ENCODE peak calls at places on chromosome 21, in six cellular contexts. Z is AG08396; C is lower leg skin; O is stimulated activated CD4-positive, alpha-beta T cell treated with anti-CD3 and anti-CD28 coated beads, TNF-alpha, amount 100 ng/mL, for 24 hours; B is fibroblast of pulmonary artery; J is globus pallidus. N is an unnamed sample.

GRCh38 chr21:41615613-41616012 is 107.7 kb upstream of the TMPRSS2 start:
- DNase-seq in B (peak; percentile 97), C (no peak), O (no peak), J (no peak), Z (peak; percentile 87), N (no peak)

GRCh38 chr21:22725436-22725835 is 1727.2 kb downstream of the NCAM2 start:
- DNase-seq in C (no peak), O (no peak), Z (no peak), J (no peak), B (no peak), N (no peak)

GRCh38 chr21:17763286-17764037 is 55.7 kb downstream of the C21orf91 start:
- DNase-seq in J (no peak), C (peak; percentile 75), B (no peak), Z (no peak), O (no peak), N (no peak)

GRCh38 chr21:45259206-45259795 is 28.4 kb downstream of the POFUT2 start:
- DNase-seq in Z (no peak), J (no peak), C (no peak), B (no peak), O (no peak), N (peak; percentile 53)

GRCh38 chr21:27693376-27693775 is 726.5 kb upstream of the ADAMTS5 start:
- DNase-seq in J (no peak), Z (peak; percentile 15), B (peak; percentile 49), C (no peak), O (no peak), N (no peak)

GRCh38 chr21:42144679-42145568 is 73.8 kb downstream of the UMODL1 start:
- DNase-seq in J (no peak), Z (no peak), C (no peak), O (no peak), B (no peak), N (no peak)

GRCh38 chr21:36337099-36337509 is 17.1 kb downstream of the MORC3 start:
- DNase-seq in J (no peak), C (peak; percentile 31), O (no peak), B (peak; percentile 71), Z (peak; percentile 40), N (no peak)

GRCh38 chr21:25421327-25422028 is 185.8 kb downstream of the MRPL39 start:
- DNase-seq in O (peak; percentile 54), C (no peak), Z (peak; percentile 26), J (no peak), B (peak; percentile 44), N (no peak)

GRCh38 chr21:24938592-24938991 is 668.7 kb downstream of the MRPL39 start:
- DNase-seq in Z (no peak), C (peak; percentile 18), J (no peak), B (no peak), O (no peak), N (no peak)

GRCh38 chr21:35566874-35567273 is 493.5 kb downstream of the SETD4 start:
- DNase-seq in C (no peak), B (no peak), Z (no peak), J (no peak), O (no peak), N (no peak)

GRCh38 chr21:37546949-37547614 is 180.5 kb downstream of the DYRK1A start:
- DNase-seq in O (no peak), B (no peak), Z (no peak), J (no peak), C (no peak), N (peak; percentile 23)

GRCh38 chr21:45096216-45096615 is 21.8 kb downstream of the ADARB1 start:
- DNase-seq in B (no peak), C (no peak), Z (no peak), O (no peak), J (no peak), N (no peak)

GRCh38 chr21:15164678-15165303 is 100.0 kb upstream of the NRIP1 start:
- DNase-seq in J (no peak), Z (no peak), C (no peak), B (peak; percentile 24), O (no peak), N (no peak)

GRCh38 chr21:44062380-44062779 is 44.8 kb upstream of the PWP2 start:
- DNase-seq in O (no peak), J (no peak), Z (no peak), B (no peak), C (no peak), N (no peak)

GRCh38 chr21:33441489-33442477 is 38.0 kb downstream of the TMEM50B start:
- DNase-seq in Z (peak; percentile 60), B (peak; percentile 91), O (no peak), C (no peak), J (no peak), N (peak; percentile 63)

GRCh38 chr21:17352937-17353655 is 159.7 kb upstream of the CXADR start:
- DNase-seq in B (no peak), Z (no peak), O (no peak), C (no peak), J (no peak), N (no peak)